ENCODE peak calls at places on chromosomes 7 and 10, in six cellular contexts. One of them, this sample, is unnamed.

GRCh38 chr7:28409716-28410627 is 2.3 kb upstream of the CREB5 start:
- DNase-seq in HepG2: no peak
- DNase-seq in H1: no peak
- DNase-seq in endothelial cell of umbilical vein: peak
- DNase-seq in A549: peak
- DNase-seq in K562: no peak
- DNase-seq in this sample: peak

GRCh38 chr10:86957471-86958108 is at the start of gene MMRN2:
- DNase-seq in HepG2: no peak
- DNase-seq in H1: no peak
- DNase-seq in endothelial cell of umbilical vein: peak
- DNase-seq in A549: no peak
- DNase-seq in K562: no peak
- DNase-seq in this sample: no peak

GRCh38 chr10:77899080-77899477 is 27.5 kb downstream of the DLG5 start:
- DNase-seq in HepG2: no peak
- DNase-seq in H1: no peak
- DNase-seq in endothelial cell of umbilical vein: no peak
- DNase-seq in A549: no peak
- DNase-seq in K562: no peak
- DNase-seq in this sample: no peak

GRCh38 chr7:157432541-157432956 is 95.7 kb downstream of the DNAJB6 start:
- DNase-seq in HepG2: no peak
- DNase-seq in H1: peak
- DNase-seq in endothelial cell of umbilical vein: no peak
- DNase-seq in A549: peak
- DNase-seq in K562: peak
- DNase-seq in this sample: peak

GRCh38 chr7:30933124-30933893 is 21.7 kb downstream of the AQP1 start:
- DNase-seq in HepG2: no peak
- DNase-seq in H1: no peak
- DNase-seq in endothelial cell of umbilical vein: no peak
- DNase-seq in A549: no peak
- DNase-seq in K562: no peak
- DNase-seq in this sample: peak

GRCh38 chr10:84525120-84525806 is 196.9 kb downstream of the CCSER2 start:
- DNase-seq in HepG2: peak
- DNase-seq in H1: no peak
- DNase-seq in endothelial cell of umbilical vein: peak
- DNase-seq in A549: no peak
- DNase-seq in K562: peak
- DNase-seq in this sample: no peak

GRCh38 chr7:117399820-117400422 is 27.4 kb downstream of the ASZ1 start:
- DNase-seq in HepG2: no peak
- DNase-seq in H1: no peak
- DNase-seq in endothelial cell of umbilical vein: no peak
- DNase-seq in A549: peak
- DNase-seq in K562: no peak
- DNase-seq in this sample: no peak

GRCh38 chr10:129792864-129793263 is 171.2 kb downstream of the EBF3 start:
- DNase-seq in HepG2: no peak
- DNase-seq in H1: no peak
- DNase-seq in endothelial cell of umbilical vein: no peak
- DNase-seq in A549: no peak
- DNase-seq in K562: no peak
- DNase-seq in this sample: no peak

GRCh38 chr7:142760071-142760642 is 10.6 kb upstream of the PRSS2 start:
- DNase-seq in HepG2: no peak
- DNase-seq in H1: no peak
- DNase-seq in endothelial cell of umbilical vein: no peak
- DNase-seq in A549: no peak
- DNase-seq in K562: no peak
- DNase-seq in this sample: no peak

GRCh38 chr10:25405871-25406270 is 231.1 kb downstream of the GPR158 start:
- DNase-seq in HepG2: no peak
- DNase-seq in H1: no peak
- DNase-seq in endothelial cell of umbilical vein: no peak
- DNase-seq in A549: no peak
- DNase-seq in K562: no peak
- DNase-seq in this sample: no peak

GRCh38 chr10:117678106-117678505 is 135.6 kb downstream of the EMX2 start:
- DNase-seq in HepG2: no peak
- DNase-seq in H1: no peak
- DNase-seq in endothelial cell of umbilical vein: no peak
- DNase-seq in A549: no peak
- DNase-seq in K562: no peak
- DNase-seq in this sample: no peak

GRCh38 chr7:81447351-81447952 is 322.4 kb downstream of the HGF start:
- DNase-seq in HepG2: peak
- DNase-seq in H1: no peak
- DNase-seq in endothelial cell of umbilical vein: peak
- DNase-seq in A549: peak
- DNase-seq in K562: no peak
- DNase-seq in this sample: no peak

GRCh38 chr7:152594801-152595200 is 81.1 kb downstream of the XRCC2 start:
- DNase-seq in HepG2: no peak
- DNase-seq in H1: no peak
- DNase-seq in endothelial cell of umbilical vein: no peak
- DNase-seq in A549: no peak
- DNase-seq in K562: no peak
- DNase-seq in this sample: no peak

GRCh38 chr10:97744405-97745035 is 7.6 kb downstream of the ZFYVE27 start:
- DNase-seq in HepG2: no peak
- DNase-seq in H1: no peak
- DNase-seq in endothelial cell of umbilical vein: no peak
- DNase-seq in A549: no peak
- DNase-seq in K562: peak
- DNase-seq in this sample: no peak

GRCh38 chr7:17339952-17340351 is 41.5 kb downstream of the AHR start:
- DNase-seq in HepG2: no peak
- DNase-seq in H1: no peak
- DNase-seq in endothelial cell of umbilical vein: no peak
- DNase-seq in A549: no peak
- DNase-seq in K562: no peak
- DNase-seq in this sample: no peak

GRCh38 chr7:7956531-7957221 is 11.9 kb upstream of the GLCCI1 start:
- DNase-seq in HepG2: no peak
- DNase-seq in H1: no peak
- DNase-seq in endothelial cell of umbilical vein: peak
- DNase-seq in A549: no peak
- DNase-seq in K562: no peak
- DNase-seq in this sample: no peak

GRCh38 chr7:83015921-83016320 is 146.8 kb downstream of the PCLO start:
- DNase-seq in HepG2: no peak
- DNase-seq in H1: no peak
- DNase-seq in endothelial cell of umbilical vein: no peak
- DNase-seq in A549: no peak
- DNase-seq in K562: no peak
- DNase-seq in this sample: no peak

GRCh38 chr10:75709830-75710229 is 278.4 kb downstream of the LRMDA start:
- DNase-seq in HepG2: no peak
- DNase-seq in H1: no peak
- DNase-seq in endothelial cell of umbilical vein: no peak
- DNase-seq in A549: no peak
- DNase-seq in K562: no peak
- DNase-seq in this sample: no peak

GRCh38 chr7:133705596-133705995 is 421.5 kb upstream of the LRGUK start:
- DNase-seq in HepG2: no peak
- DNase-seq in H1: no peak
- DNase-seq in endothelial cell of umbilical vein: no peak
- DNase-seq in A549: peak
- DNase-seq in K562: no peak
- DNase-seq in this sample: no peak

DNA sequence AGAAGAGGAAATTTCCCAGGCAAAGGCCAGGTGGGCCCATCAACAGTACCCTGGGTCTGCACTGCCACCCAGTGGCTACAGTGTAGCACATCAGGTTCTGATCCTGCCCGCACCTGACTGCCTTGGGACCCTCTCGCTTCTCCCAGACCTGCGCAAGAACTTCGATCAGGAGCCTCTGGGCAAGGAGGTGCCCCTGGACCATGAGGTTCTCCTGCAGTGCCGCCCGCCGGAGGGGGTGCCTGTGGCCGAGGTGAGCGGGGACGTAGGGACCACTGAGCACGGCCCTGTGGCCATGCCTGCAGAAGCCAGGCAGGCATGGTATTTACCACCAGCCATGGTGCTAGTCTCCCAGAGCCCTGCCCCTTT is 33.9 kb upstream of the SLC29A3 start:
- DNase-seq in HepG2: peak
- DNase-seq in H1: no peak
- DNase-seq in endothelial cell of umbilical vein: peak
- DNase-seq in A549: peak
- DNase-seq in K562: peak
- DNase-seq in this sample: peak
- TF ChIP-seq JUN in HepG2: no peak
- TF ChIP-seq JUN in H1: no peak
- TF ChIP-seq JUN in endothelial cell of umbilical vein: no peak
- TF ChIP-seq JUN in A549: no peak
- TF ChIP-seq JUN in K562: no peak
- TF ChIP-seq JUN in this sample: no peak

GRCh38 chr7:48300301-48300700 is 129.0 kb downstream of the ABCA13 start:
- DNase-seq in HepG2: no peak
- DNase-seq in H1: no peak
- DNase-seq in endothelial cell of umbilical vein: no peak
- DNase-seq in A549: no peak
- DNase-seq in K562: no peak
- DNase-seq in this sample: no peak

GRCh38 chr7:48296976-48297375 is 125.7 kb downstream of the ABCA13 start:
- DNase-seq in HepG2: no peak
- DNase-seq in H1: no peak
- DNase-seq in endothelial cell of umbilical vein: no peak
- DNase-seq in A549: no peak
- DNase-seq in K562: no peak
- DNase-seq in this sample: no peak

GRCh38 chr7:48301201-48301600 is 129.9 kb downstream of the ABCA13 start:
- DNase-seq in HepG2: no peak
- DNase-seq in H1: no peak
- DNase-seq in endothelial cell of umbilical vein: no peak
- DNase-seq in A549: no peak
- DNase-seq in K562: no peak
- DNase-seq in this sample: no peak

GRCh38 chr7:48298779-48299178 is 127.5 kb downstream of the ABCA13 start:
- DNase-seq in HepG2: no peak
- DNase-seq in H1: no peak
- DNase-seq in endothelial cell of umbilical vein: peak
- DNase-seq in A549: no peak
- DNase-seq in K562: no peak
- DNase-seq in this sample: no peak

GRCh38 chr7:48299580-48300169 is 128.4 kb downstream of the ABCA13 start:
- DNase-seq in HepG2: peak
- DNase-seq in H1: no peak
- DNase-seq in endothelial cell of umbilical vein: peak
- DNase-seq in A549: peak
- DNase-seq in K562: peak
- DNase-seq in this sample: peak
- TF ChIP-seq JUN in HepG2: no peak
- TF ChIP-seq JUN in H1: no peak
- TF ChIP-seq JUN in endothelial cell of umbilical vein: no peak
- TF ChIP-seq JUN in A549: no peak
- TF ChIP-seq JUN in K562: no peak
- TF ChIP-seq JUN in this sample: no peak

GRCh38 chr10:102451105-102451969 is at the start of gene C10orf95:
- DNase-seq in HepG2: no peak
- DNase-seq in H1: no peak
- DNase-seq in endothelial cell of umbilical vein: no peak
- DNase-seq in A549: no peak
- DNase-seq in K562: no peak
- DNase-seq in this sample: peak

GRCh38 chr10:102450374-102451104 is 804 bp downstream of the C10orf95 start:
- DNase-seq in HepG2: peak
- DNase-seq in H1: no peak
- DNase-seq in endothelial cell of umbilical vein: peak
- DNase-seq in A549: peak
- DNase-seq in K562: peak
- DNase-seq in this sample: peak

GRCh38 chr10:102455893-102456471 is 4.6 kb upstream of the C10orf95 start:
- DNase-seq in HepG2: no peak
- DNase-seq in H1: no peak
- DNase-seq in endothelial cell of umbilical vein: no peak
- DNase-seq in A549: no peak
- DNase-seq in K562: no peak
- DNase-seq in this sample: no peak

GRCh38 chr10:102452672-102453340 is 1.5 kb upstream of the C10orf95 start:
- DNase-seq in HepG2: no peak
- DNase-seq in H1: no peak
- DNase-seq in endothelial cell of umbilical vein: no peak
- DNase-seq in A549: no peak
- DNase-seq in K562: peak
- DNase-seq in this sample: no peak

DNA sequence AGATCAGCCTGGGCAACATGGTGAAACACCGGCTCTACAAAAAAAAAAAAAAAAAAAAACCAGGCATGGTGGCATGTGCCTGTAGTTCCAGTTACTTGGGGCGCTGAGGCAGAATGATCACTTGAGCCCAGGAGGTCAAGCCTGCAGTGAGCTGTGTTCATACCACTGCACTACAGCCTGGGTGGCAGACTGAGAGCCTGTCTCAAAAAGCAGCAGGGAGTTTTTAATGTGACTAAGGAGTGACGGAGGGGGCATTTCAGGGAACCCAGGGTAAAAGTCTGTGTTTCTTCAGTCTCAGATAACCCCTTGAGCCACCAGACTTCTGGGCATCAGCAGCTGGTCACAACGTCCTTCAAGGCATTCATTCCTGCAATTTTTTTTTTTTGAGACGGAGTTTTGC is 2.2 kb upstream of the C10orf95 start:
- DNase-seq in HepG2: no peak
- DNase-seq in H1: no peak
- DNase-seq in endothelial cell of umbilical vein: no peak
- DNase-seq in A549: no peak
- DNase-seq in K562: no peak
- DNase-seq in this sample: no peak
- TF ChIP-seq JUN in HepG2: no peak
- TF ChIP-seq JUN in H1: no peak
- TF ChIP-seq JUN in endothelial cell of umbilical vein: no peak
- TF ChIP-seq JUN in A549: no peak
- TF ChIP-seq JUN in K562: no peak
- TF ChIP-seq JUN in this sample: no peak

GRCh38 chr10:73839276-73839966 is 28.0 kb upstream of the NDST2 start:
- DNase-seq in HepG2: no peak
- DNase-seq in H1: no peak
- DNase-seq in endothelial cell of umbilical vein: no peak
- DNase-seq in A549: no peak
- DNase-seq in K562: no peak
- DNase-seq in this sample: no peak

GRCh38 chr10:73838008-73838567 is 26.7 kb upstream of the NDST2 start:
- DNase-seq in HepG2: no peak
- DNase-seq in H1: no peak
- DNase-seq in endothelial cell of umbilical vein: no peak
- DNase-seq in A549: no peak
- DNase-seq in K562: no peak
- DNase-seq in this sample: no peak

GRCh38 chr10:73837072-73837471 is 25.7 kb upstream of the NDST2 start:
- DNase-seq in HepG2: no peak
- DNase-seq in H1: no peak
- DNase-seq in endothelial cell of umbilical vein: peak
- DNase-seq in A549: no peak
- DNase-seq in K562: no peak
- DNase-seq in this sample: no peak

GRCh38 chr10:73840056-73840402 is 28.6 kb upstream of the NDST2 start:
- DNase-seq in HepG2: no peak
- DNase-seq in H1: no peak
- DNase-seq in endothelial cell of umbilical vein: no peak
- DNase-seq in A549: no peak
- DNase-seq in K562: no peak
- DNase-seq in this sample: no peak

GRCh38 chr10:73838827-73839226 is 27.4 kb upstream of the NDST2 start:
- DNase-seq in HepG2: no peak
- DNase-seq in H1: no peak
- DNase-seq in endothelial cell of umbilical vein: no peak
- DNase-seq in A549: no peak
- DNase-seq in K562: no peak
- DNase-seq in this sample: no peak
- TF ChIP-seq JUN in HepG2: no peak
- TF ChIP-seq JUN in H1: no peak
- TF ChIP-seq JUN in endothelial cell of umbilical vein: no peak
- TF ChIP-seq JUN in A549: no peak
- TF ChIP-seq JUN in K562: no peak
- TF ChIP-seq JUN in this sample: no peak